ENCODE peak calls at places on chromosomes 1 and 21, in five cellular contexts. W is CD8-positive, alpha-beta T cell; H is endothelial cell of umbilical vein; X is RWPE1; J is activated CD8-positive, alpha-beta T cell treated with anti-CD3 and anti-CD28 coated beads for 36 hours. N is an unnamed sample.
A peak's percentile ranks its signal among the peaks of the same experiment; 100 is the strongest.

GRCh38 chr1:105591681-105592080 is 1464.8 kb upstream of the PRMT6 start:
- DNase-seq in W (no peak), H (no peak), X (no peak), J (no peak), N (no peak)

GRCh38 chr21:37642493-37642892 is 273.8 kb downstream of the KCNJ6 start:
- DNase-seq in W (no peak), H (no peak), X (no peak), J (peak; percentile 50), N (peak; percentile 45)

GRCh38 chr1:226778657-226779058 is 39.6 kb upstream of the ITPKB start:
- DNase-seq in W (no peak), H (peak; percentile 96), X (peak; percentile 93), J (no peak), N (no peak)

GRCh38 chr1:64624859-64625258 is 120.0 kb upstream of the RAVER2 start:
- DNase-seq in W (no peak), H (no peak), X (no peak), J (no peak), N (no peak)

GRCh38 chr1:150288822-150289221 is 4.8 kb upstream of the MRPS21 start:
- DNase-seq in W (no peak), H (no peak), X (no peak), J (no peak), N (no peak)

GRCh38 chr1:117607471-117607870 is 1.6 kb downstream of the TENT5C start:
- DNase-seq in W (peak; percentile 43), H (no peak), X (no peak), J (peak; percentile 76), N (no peak)

GRCh38 chr1:56577859-56578663 is 1.3 kb downstream of the PLPP3 start:
- DNase-seq in W (no peak), H (peak; percentile 72), X (peak; percentile 48), J (peak; percentile 5), N (peak; percentile 39)

GRCh38 chr1:172473302-172473701 is 29.4 kb upstream of the PIGC start:
- DNase-seq in W (no peak), H (peak; percentile 7), X (no peak), J (no peak), N (no peak)

GRCh38 chr1:234062166-234062565 is 157.7 kb downstream of the SLC35F3 start:
- DNase-seq in W (no peak), H (no peak), X (peak; percentile 24), J (no peak), N (no peak)

DNA sequence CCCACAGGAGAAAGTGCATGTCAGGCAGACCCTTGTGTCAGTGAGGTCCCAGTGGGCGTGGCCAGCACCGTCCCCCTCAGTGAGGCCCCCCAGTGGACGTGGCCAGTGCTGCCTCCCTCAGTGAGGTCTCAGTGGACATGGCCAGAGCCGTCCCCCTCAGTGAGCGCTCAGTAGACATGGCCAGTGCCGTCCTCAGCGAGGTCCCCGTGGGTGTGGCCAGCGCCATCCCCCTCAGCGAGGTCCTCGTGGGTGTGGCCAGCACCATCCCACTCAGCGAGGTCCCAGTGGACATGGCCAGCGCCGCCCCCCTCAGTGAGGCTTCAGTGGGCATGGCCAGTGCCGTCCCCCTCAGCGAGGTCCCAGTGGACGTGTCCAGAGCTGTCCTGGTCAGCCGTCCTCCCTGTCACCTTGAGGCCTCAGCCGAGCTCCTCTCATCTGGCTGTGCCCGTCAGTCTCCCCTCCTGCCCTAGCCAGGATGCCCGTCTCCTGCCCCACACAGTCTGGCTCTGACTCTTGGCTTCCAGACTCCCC is 35.5 kb downstream of the PDE9A start:
- DNase-seq in W (no peak), H (no peak), X (no peak), J (no peak), N (no peak)
- TF ChIP-seq CTCF in W (no peak), H (no peak), X (no peak), J (no peak), N (no peak)

DNA sequence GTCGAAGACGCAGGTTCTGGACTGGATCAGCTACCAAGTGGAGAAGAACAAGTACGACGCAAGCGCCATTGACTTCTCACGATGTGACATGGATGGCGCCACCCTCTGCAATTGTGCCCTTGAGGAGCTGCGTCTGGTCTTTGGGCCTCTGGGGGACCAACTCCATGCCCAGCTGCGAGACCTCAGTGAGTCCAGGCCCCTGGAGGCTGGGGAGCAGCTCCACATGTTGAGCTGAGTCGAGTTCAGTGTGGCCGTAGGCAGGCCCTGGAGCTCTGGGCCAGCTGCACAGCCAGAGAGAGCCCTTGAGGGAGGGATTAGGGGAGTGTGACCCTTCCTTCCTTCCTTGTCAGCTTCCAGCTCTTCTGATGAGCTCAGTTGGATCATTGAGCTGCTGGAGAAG is 1.6 kb downstream of the ELF3 start:
- DNase-seq in W (no peak), H (no peak), X (no peak), J (no peak), N (no peak)
- TF ChIP-seq CTCF in W (no peak), H (no peak), X (no peak), J (no peak), N (no peak)

GRCh38 chr1:156709743-156710489 is 4.5 kb upstream of the CRABP2 start:
- DNase-seq in W (no peak), H (peak; percentile 52), X (peak; percentile 91), J (no peak), N (no peak)
- TF ChIP-seq CTCF in W (no peak), H (no peak), X (no peak), J (no peak), N (no peak)

DNA sequence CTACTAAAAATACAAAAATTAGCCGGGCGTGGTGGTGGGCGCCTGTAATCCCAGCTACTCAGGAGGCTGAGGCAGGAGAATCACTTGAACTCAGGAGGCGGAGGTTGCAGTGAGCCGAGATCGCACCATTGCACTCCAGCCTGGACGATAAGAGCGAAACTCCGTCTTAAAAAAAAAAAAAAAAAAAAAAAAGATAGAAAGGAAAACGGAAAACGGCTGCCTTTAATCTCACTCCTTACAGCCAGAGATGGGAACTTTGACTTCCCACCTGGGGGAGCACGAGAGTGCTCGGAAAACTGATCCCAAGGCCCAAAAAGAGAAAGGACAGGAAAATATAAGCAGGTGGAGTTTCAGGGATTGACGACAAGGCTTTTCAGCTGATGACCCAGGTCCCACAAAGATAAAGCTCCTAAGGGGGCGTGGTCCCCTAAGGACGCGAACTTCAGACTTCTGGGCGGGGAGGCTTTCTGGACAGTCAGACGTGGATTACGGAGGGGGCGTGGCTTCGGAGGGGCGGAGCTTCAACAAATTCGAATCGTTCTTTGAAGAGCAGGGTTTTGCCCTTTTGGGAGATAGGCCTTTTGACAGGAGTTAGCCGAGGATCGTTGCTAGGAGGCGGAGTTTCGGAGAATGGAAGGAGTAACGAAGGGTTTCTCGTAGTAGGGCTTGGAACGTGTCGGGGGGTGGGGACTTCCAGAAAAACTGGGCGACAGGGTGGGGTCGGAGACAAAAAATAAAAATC is 966 bp upstream of the CKS1B start:
- DNase-seq in W (peak; percentile 76), H (peak; percentile 98), X (peak; percentile 84), J (peak; percentile 99), N (peak; percentile 88)
- TF ChIP-seq CTCF in W (no peak), H (peak; percentile 4), X (no peak), J (no peak), N (no peak)